ENCODE peak calls at places on chromosomes 16 and 17, in five cellular contexts. I, L, B, Y and A are unnamed samples.

GRCh38 chr17:4393806-4394205 is 27.3 kb upstream of the UBE2G1 start:
- DNase-seq in Y (no peak), L (no peak), B (no peak), I (no peak), A (no peak)

GRCh38 chr17:17017343-17018014 is 24.8 kb upstream of the MPRIP start:
- DNase-seq in Y (no peak), B (no peak), I (no peak), L (no peak), A (no peak)

GRCh38 chr17:1865252-1866037 is 35.6 kb downstream of the RPA1 start:
- DNase-seq in Y (peak), L (peak), I (no peak), B (peak), A (no peak)

GRCh38 chr17:40035162-40035559 is 19.0 kb downstream of the MED24 start:
- DNase-seq in I (no peak), L (no peak), Y (peak), B (peak), A (no peak)

GRCh38 chr16:50665128-50665878 is 15.8 kb downstream of the SNX20 start:
- DNase-seq in I (peak), L (peak), B (peak), Y (peak), A (peak)

GRCh38 chr17:60598001-60598736 is 1.8 kb upstream of the PPM1D start:
- DNase-seq in L (no peak), B (no peak), Y (no peak), I (no peak), A (no peak)

GRCh38 chr16:86085795-86086194 is 186.8 kb downstream of the IRF8 start:
- DNase-seq in I (no peak), B (no peak), L (no peak), Y (no peak), A (no peak)

GRCh38 chr17:39573447-39574298 is 34.0 kb downstream of the NEUROD2 start:
- DNase-seq in Y (peak), I (no peak), L (peak), B (peak), A (no peak)

GRCh38 chr16:88524973-88525662 is 45.1 kb upstream of the ZC3H18 start:
- DNase-seq in Y (no peak), L (no peak), B (no peak), I (no peak), A (no peak)

GRCh38 chr17:3635474-3636153 is 436 bp downstream of the SHPK start:
- DNase-seq in I (no peak), L (no peak), Y (no peak), B (no peak), A (no peak)

GRCh38 chr17:19332371-19333131 is 30.0 kb downstream of the B9D1 start:
- DNase-seq in Y (no peak), I (no peak), L (no peak), B (no peak), A (no peak)

GRCh38 chr17:44315760-44316731 is 7.6 kb downstream of the RUNDC3A start:
- DNase-seq in L (no peak), Y (no peak), I (no peak), B (no peak), A (no peak)

GRCh38 chr16:2089676-2090480 is 42.1 kb downstream of the TSC2 start:
- DNase-seq in I (no peak), B (no peak), Y (no peak), L (no peak), A (no peak)

GRCh38 chr17:74429604-74430384 is 2.1 kb upstream of the GPRC5C start:
- DNase-seq in B (no peak), I (no peak), L (no peak), Y (no peak), A (no peak)

GRCh38 chr17:82350182-82351030 is 8.6 kb upstream of the TEX19 start:
- DNase-seq in Y (peak), B (no peak), L (no peak), I (no peak), A (no peak)

GRCh38 chr16:16027728-16028310 is 78.4 kb downstream of the ABCC1 start:
- DNase-seq in L (no peak), Y (no peak), I (no peak), B (no peak), A (no peak)

GRCh38 chr16:55944377-55944802 is 69.2 kb upstream of the CES5A start:
- DNase-seq in Y (peak), L (peak), I (no peak), B (peak), A (peak)

GRCh38 chr17:36001109-36001735 is at the start of gene CCL15:
- DNase-seq in L (no peak), B (no peak), I (no peak), Y (no peak), A (peak)

GRCh38 chr16:74608944-74609343 is 2.0 kb upstream of the GLG1 start:
- DNase-seq in L (no peak), B (no peak), I (no peak), Y (no peak), A (no peak)

GRCh38 chr17:51185763-51186332 is 19.6 kb downstream of the NME2 start:
- DNase-seq in I (no peak), Y (no peak), L (no peak), B (no peak), A (no peak)

GRCh38 chr17:5825717-5826330 is 241.5 kb upstream of the NLRP1 start:
- DNase-seq in I (no peak), L (no peak), Y (no peak), B (peak), A (no peak)

GRCh38 chr17:67068999-67069398 is 24.6 kb downstream of the CACNG1 start:
- DNase-seq in B (peak), Y (no peak), L (no peak), I (no peak), A (no peak)

GRCh38 chr17:79616801-79617200 is 6.0 kb upstream of the RBFOX3 start:
- DNase-seq in L (no peak), I (no peak), B (no peak), Y (no peak), A (peak)

GRCh38 chr17:57540596-57540995 is 204.5 kb downstream of the CCDC182 start:
- DNase-seq in Y (no peak), L (no peak), I (no peak), B (no peak), A (no peak)
- TF ChIP-seq CTCF in Y (no peak), L (no peak), I (no peak), B (no peak), A (no peak)

GRCh38 chr17:59561042-59561441 is 4.4 kb upstream of the DHX40 start:
- DNase-seq in L (no peak), Y (peak), I (no peak), B (peak), A (no peak)
- TF ChIP-seq CTCF in L (no peak), Y (peak), I (peak), B (peak), A (no peak)

DNA sequence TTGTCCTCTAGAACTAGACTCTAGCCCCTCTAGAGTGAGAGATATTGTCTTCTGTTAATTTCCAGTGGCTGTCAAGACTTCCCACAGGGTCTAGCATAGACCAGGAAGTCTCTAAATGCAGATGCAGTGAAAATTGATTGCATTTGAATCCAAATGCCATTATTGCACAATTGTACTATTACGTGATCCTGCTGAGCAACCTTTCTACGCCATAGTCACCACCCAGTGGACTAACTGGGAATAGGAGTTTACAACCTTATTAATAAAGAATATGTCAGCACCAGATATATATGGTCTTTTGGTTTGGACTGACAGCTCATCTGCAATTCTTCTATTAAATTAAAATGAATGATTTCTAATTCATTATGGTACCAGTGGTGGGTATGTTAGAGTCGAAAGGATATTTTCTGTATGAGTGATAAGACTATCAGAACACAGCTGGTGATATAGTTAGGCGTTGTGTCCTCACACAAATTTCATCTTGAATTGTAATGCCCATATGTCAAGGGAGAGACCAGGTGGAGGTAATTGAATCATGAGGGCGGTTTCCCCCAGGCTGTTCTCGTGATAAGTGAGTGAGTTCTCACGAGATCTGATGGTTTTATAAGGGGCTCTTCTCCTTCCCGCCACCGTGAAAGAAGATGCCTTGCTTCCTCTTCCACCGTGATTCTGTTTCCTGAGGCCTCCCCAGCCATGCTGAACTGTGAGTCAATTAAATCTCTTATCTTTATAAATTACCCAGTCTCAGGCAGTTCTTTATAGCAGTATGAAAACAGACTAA is 138.9 kb upstream of the CA10 start:
- DNase-seq in I (no peak), L (no peak), Y (peak), B (no peak), A (no peak)
- TF ChIP-seq CTCF in I (no peak), L (no peak), Y (no peak), B (no peak), A (peak)

GRCh38 chr17:13981881-13982280 is 87.4 kb upstream of the COX10 start:
- DNase-seq in B (no peak), L (no peak), Y (no peak), I (no peak), A (no peak)
- TF ChIP-seq CTCF in B (no peak), L (no peak), Y (no peak), I (no peak), A (no peak)